ENCODE peak calls at places on chromosomes 5 and 9, in eight cellular contexts. S is IMR-90, B is ovary, N is HepG2, R is Peyer's patch, X is A549, J is uterus, Z is thyroid gland. C is an unnamed sample. For H3K4me1, the result is how much of the 10 kb centered on the place peaks cover.

GRCh38 chr5:171261361-171261760 is 47.7 kb upstream of the TLX3 start:
- DNase-seq in S (no peak), B (no peak), N (no peak), R (no peak), X (no peak), J (no peak), Z (no peak), C (no peak)

GRCh38 chr5:92496545-92496944 is 1084.5 kb downstream of the NR2F1-AS1 start:
- DNase-seq in S (no peak), B (no peak), N (no peak), R (no peak), X (no peak), J (no peak), Z (no peak), C (no peak)

GRCh38 chr9:125258160-125258559 is 3.5 kb upstream of the GAPVD1 start:
- DNase-seq in S (no peak), B (no peak), N (no peak), R (no peak), X (no peak), J (no peak), Z (no peak), C (no peak)

GRCh38 chr9:114303977-114304376 is 18.9 kb upstream of the ORM1 start:
- DNase-seq in S (no peak), B (peak), N (no peak), R (no peak), X (no peak), J (no peak), Z (no peak), C (no peak)

GRCh38 chr5:145531038-145531734 is 304.0 kb downstream of the PRELID2 start:
- DNase-seq in S (peak), B (peak), N (no peak), R (no peak), X (peak), J (peak), Z (peak), C (peak)

GRCh38 chr9:81823672-81824554 is 104.3 kb upstream of the SPATA31D4 start:
- DNase-seq in S (no peak), B (no peak), N (no peak), R (no peak), X (no peak), J (no peak), Z (no peak), C (no peak)

GRCh38 chr5:100505984-100506670 is 29.0 kb upstream of the FAM174A start:
- DNase-seq in S (peak), B (no peak), N (no peak), R (no peak), X (no peak), J (no peak), Z (no peak), C (peak)

GRCh38 chr5:96790851-96791513 is 16.8 kb downstream of the ERAP1 start:
- DNase-seq in S (peak), B (no peak), N (no peak), R (peak), X (no peak), J (no peak), Z (no peak), C (peak)

DNA sequence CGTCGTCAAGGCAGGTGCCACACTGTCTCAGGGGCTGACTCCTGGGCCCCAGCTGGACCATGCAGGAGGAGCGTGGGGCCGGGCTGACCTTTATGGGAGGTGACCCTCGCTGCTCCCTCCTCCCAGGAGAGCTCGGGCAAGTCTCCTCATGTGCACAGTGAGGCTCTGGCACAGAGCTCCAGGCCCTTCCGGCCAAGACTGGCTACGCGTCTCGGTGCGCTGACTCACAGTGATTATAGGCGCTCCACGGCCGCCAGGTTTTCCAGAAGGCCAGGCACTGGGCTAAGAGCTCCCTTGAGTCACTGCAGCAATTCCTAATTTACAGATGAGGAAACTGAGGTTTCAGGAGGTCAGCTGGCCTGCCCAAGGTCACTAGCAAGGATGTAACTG is 47.4 kb downstream of the VAV2 start:
- DNase-seq in S (peak), B (no peak), N (no peak), R (no peak), X (no peak), J (peak), Z (no peak), C (peak)
- TF ChIP-seq POLR2A in S (no peak), B (no peak), N (no peak), R (no peak), X (no peak), J (no peak), Z (no peak), C (peak)

DNA sequence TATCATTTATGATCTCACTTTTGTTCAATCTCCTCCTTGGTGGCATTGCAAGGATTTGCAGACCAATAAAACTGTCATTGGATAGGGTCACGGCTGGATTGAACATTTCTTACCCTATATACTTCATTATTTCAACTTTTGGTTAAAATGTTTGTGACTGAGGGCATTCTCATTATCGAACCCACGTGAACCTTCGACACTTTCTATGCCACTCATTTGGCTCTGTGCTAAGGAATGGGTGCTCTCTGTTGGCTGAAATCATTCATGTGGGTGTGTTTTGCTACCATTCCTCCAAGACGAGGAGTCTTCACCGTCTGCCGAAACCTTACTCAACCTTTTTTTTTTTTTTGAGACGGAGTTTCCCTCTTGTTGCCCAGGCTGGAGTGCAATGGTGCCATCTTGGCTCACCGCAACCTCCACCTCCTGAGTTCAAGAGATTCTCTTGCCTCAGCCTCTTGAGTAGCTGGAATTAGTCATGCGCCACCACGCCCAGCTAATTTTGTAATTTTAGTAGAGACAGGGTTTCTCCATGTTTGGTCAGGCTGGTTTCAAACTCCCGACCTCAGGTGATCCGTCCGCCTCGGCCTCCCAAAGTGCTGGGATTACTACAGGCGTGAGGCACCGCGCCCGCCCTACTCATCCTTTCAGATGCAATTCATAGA is 62.5 kb downstream of the CSNK1A1 start:
- DNase-seq in S (no peak), B (no peak), N (no peak), R (peak), X (no peak), J (no peak), Z (peak), C (no peak)
- H3K4me1 ChIP-seq in S (under half), B (under half), N (under half), R (under half), X (half or more), J (under half), Z (under half), C (under half)

GRCh38 chr9:112354081-112354743 is 20.8 kb upstream of the PTBP3 start:
- DNase-seq in S (no peak), B (no peak), N (no peak), R (no peak), X (no peak), J (no peak), Z (no peak), C (no peak)

GRCh38 chr9:112352209-112352608 is 18.8 kb upstream of the PTBP3 start:
- DNase-seq in S (no peak), B (no peak), N (no peak), R (no peak), X (no peak), J (no peak), Z (no peak), C (no peak)

GRCh38 chr9:112348257-112348992 is 15.0 kb upstream of the PTBP3 start:
- DNase-seq in S (peak), B (peak), N (peak), R (peak), X (peak), J (peak), Z (peak), C (peak)

GRCh38 chr9:112351184-112351583 is 17.8 kb upstream of the PTBP3 start:
- DNase-seq in S (no peak), B (no peak), N (no peak), R (no peak), X (no peak), J (no peak), Z (no peak), C (no peak)

GRCh38 chr9:112348993-112349333 is 15.5 kb upstream of the PTBP3 start:
- DNase-seq in S (no peak), B (no peak), N (no peak), R (no peak), X (no peak), J (no peak), Z (no peak), C (no peak)
- H3K4me3 ChIP-seq in S (no peak), B (peak), N (no peak), R (peak), X (peak), J (peak), Z (no peak), C (no peak)

GRCh38 chr5:178232124-178232919 is at the start of gene PHYKPL:
- DNase-seq in S (peak), B (peak), N (peak), R (peak), X (peak), J (peak), Z (peak), C (peak)
- TF ChIP-seq POLR2A in S (peak), B (peak), N (no peak), R (peak), X (peak), J (no peak), Z (peak), C (no peak)

GRCh38 chr5:137735531-137736284 is at the start of gene KLHL3:
- DNase-seq in S (peak), B (peak), N (peak), R (peak), X (no peak), J (peak), Z (peak), C (peak)

GRCh38 chr5:137737349-137738256 is 1.7 kb upstream of the KLHL3 start:
- DNase-seq in S (peak), B (no peak), N (no peak), R (no peak), X (no peak), J (peak), Z (no peak), C (peak)

GRCh38 chr5:137733922-137734695 is 1.8 kb downstream of the KLHL3 start:
- DNase-seq in S (peak), B (no peak), N (no peak), R (no peak), X (no peak), J (no peak), Z (no peak), C (no peak)

GRCh38 chr5:137733011-137733410 is 2.9 kb downstream of the KLHL3 start:
- DNase-seq in S (peak), B (no peak), N (no peak), R (no peak), X (no peak), J (no peak), Z (peak), C (no peak)

DNA sequence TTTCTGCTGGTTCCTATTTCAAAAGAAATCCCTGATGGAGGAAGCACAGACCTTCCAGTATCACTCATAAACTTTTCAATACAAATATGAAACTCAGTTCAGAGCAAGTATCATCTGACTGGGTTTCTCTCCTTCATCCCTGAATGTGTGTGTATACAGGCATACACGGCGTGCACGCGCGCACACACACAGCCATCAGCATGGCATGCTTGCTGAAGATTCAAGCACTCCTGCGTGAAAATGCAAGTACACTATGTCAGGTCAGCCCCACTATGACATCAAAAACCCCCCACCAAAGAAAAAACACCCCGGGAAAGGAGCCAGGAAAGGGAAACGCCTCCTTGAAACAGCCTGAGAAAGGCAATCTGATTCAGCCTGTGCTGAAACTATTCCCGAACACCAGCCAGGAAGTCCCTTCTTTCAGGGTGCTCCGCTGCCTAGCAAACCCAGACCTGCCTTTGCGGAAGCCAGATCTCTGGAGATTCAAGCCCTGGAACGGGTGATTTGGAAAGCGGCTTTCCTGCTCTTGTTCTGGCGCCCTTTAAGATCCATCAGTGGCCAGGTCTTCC is 843 bp downstream of the KLHL3 start:
- DNase-seq in S (peak), B (peak), N (no peak), R (peak), X (no peak), J (peak), Z (peak), C (peak)
- H3K4me1 ChIP-seq in S (under half), B (under half), N (under half), R (under half), X (under half), J (under half), Z (under half), C (half or more)

GRCh38 chr9:77731008-77731698 is 83.0 kb upstream of the GNA14 start:
- DNase-seq in S (no peak), B (no peak), N (no peak), R (no peak), X (no peak), J (no peak), Z (peak), C (no peak)
- H3K4me3 ChIP-seq in S (no peak), B (no peak), N (no peak), R (no peak), X (no peak), J (no peak), Z (no peak), C (no peak)

GRCh38 chr9:129987047-129987446 is 55.9 kb downstream of the FNBP1 start:
- DNase-seq in S (peak), B (no peak), N (no peak), R (no peak), X (no peak), J (no peak), Z (no peak), C (no peak)
- TF ChIP-seq POLR2A in S (no peak), B (no peak), N (no peak), R (no peak), X (no peak), J (no peak), Z (no peak), C (no peak)

DNA sequence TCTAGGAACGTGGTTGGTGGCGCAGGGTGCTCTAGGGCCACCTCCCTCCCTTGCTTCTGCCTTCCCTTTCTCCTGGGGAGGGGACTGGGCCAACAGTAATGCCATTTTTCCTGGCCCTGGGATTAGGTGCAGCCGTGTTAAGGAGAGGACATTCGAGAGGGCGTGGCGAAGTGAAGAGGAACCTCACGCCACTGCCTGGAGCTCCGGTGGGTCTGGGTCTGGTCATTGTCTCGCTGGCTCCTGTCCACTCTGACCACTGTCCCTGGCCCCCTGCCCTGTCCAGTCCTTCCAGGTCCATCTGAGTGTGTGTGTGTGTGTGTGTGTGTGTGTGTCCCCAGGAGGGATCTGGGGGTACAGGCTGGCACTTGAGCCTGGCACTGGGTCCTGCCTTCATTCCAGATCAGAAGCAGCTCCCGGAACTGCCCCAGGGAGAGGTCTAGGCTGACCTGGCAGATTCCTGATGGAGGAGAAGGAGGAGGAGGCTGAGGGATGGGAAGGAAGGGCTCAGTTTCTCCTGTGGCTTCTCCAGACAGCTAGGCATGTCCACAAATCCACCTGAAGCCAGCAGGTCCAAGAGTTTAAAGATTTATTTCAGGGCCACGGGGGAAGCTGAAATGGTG is at the start of gene NDST1:
- DNase-seq in S (no peak), B (no peak), N (no peak), R (no peak), X (no peak), J (no peak), Z (peak), C (no peak)
- H3K4me1 ChIP-seq in S (half or more), B (half or more), N (half or more), R (under half), X (half or more), J (under half), Z (half or more), C (half or more)

GRCh38 chr5:149732500-149733128 is 2.5 kb downstream of the PPARGC1B start:
- DNase-seq in S (no peak), B (peak), N (peak), R (peak), X (no peak), J (peak), Z (peak), C (no peak)

GRCh38 chr5:149735066-149735465 is 5.0 kb downstream of the PPARGC1B start:
- DNase-seq in S (no peak), B (no peak), N (no peak), R (no peak), X (no peak), J (no peak), Z (no peak), C (peak)

GRCh38 chr5:149731617-149732400 is 1.7 kb downstream of the PPARGC1B start:
- DNase-seq in S (peak), B (peak), N (no peak), R (peak), X (peak), J (peak), Z (peak), C (peak)

GRCh38 chr5:149731332-149731616 is 1.2 kb downstream of the PPARGC1B start:
- DNase-seq in S (no peak), B (no peak), N (no peak), R (no peak), X (no peak), J (no peak), Z (no peak), C (no peak)

GRCh38 chr5:149733129-149733900 is 3.2 kb downstream of the PPARGC1B start:
- DNase-seq in S (no peak), B (no peak), N (no peak), R (no peak), X (no peak), J (no peak), Z (no peak), C (no peak)
- H3K4me3 ChIP-seq in S (no peak), B (peak), N (no peak), R (no peak), X (no peak), J (no peak), Z (no peak), C (no peak)